ENCODE peak calls at places on chromosomes 1 and 21, in seven cellular contexts. I is PC-9, B is neural crest cell, W is cardiac fibroblast, M is neural progenitor cell, E is IMR-90, T is RWPE1. D is an unnamed sample.

GRCh38 chr21:36627242-36627641 is 71.7 kb upstream of the SIM2 start:
- DNase-seq in I (no peak), B (no peak), W (no peak), M (no peak), E (peak), T (peak), D (no peak)

GRCh38 chr1:205493241-205494085 is 11.0 kb upstream of the CDK18 start:
- DNase-seq in I (peak), B (no peak), W (peak), M (no peak), E (peak), T (peak), D (peak)

GRCh38 chr1:183477986-183478781 is 5.9 kb downstream of the SMG7 start:
- DNase-seq in I (no peak), B (no peak), W (no peak), M (no peak), E (no peak), T (no peak), D (no peak)

GRCh38 chr1:241603626-241604337 is 36.4 kb downstream of the CHML start:
- DNase-seq in I (no peak), B (no peak), W (peak), M (no peak), E (peak), T (no peak), D (no peak)

GRCh38 chr1:152566681-152567080 is at the start of gene LCE3E:
- DNase-seq in I (no peak), B (no peak), W (no peak), M (no peak), E (no peak), T (peak), D (no peak)

GRCh38 chr1:156796340-156797097 is 20.1 kb downstream of the SH2D2A start:
- DNase-seq in I (no peak), B (no peak), W (no peak), M (no peak), E (no peak), T (no peak), D (no peak)

GRCh38 chr1:165235777-165236285 is 120.7 kb downstream of the LMX1A start:
- DNase-seq in I (no peak), B (peak), W (no peak), M (peak), E (no peak), T (no peak), D (peak)

GRCh38 chr21:36524477-36524876 is 44.6 kb upstream of the CLDN14 start:
- DNase-seq in I (no peak), B (no peak), W (no peak), M (no peak), E (no peak), T (no peak), D (no peak)

GRCh38 chr1:110083453-110084225 is 13.2 kb upstream of the ALX3 start:
- DNase-seq in I (no peak), B (no peak), W (no peak), M (peak), E (no peak), T (no peak), D (no peak)

GRCh38 chr1:233482388-233482787 is 131.5 kb upstream of the KCNK1 start:
- DNase-seq in I (no peak), B (no peak), W (no peak), M (no peak), E (no peak), T (no peak), D (no peak)

GRCh38 chr21:33109574-33110339 is 39.8 kb downstream of the OLIG1 start:
- DNase-seq in I (no peak), B (peak), W (no peak), M (peak), E (no peak), T (peak), D (no peak)

GRCh38 chr1:47471163-47471562 is 33.3 kb downstream of the FOXD2 start:
- DNase-seq in I (no peak), B (no peak), W (peak), M (no peak), E (no peak), T (no peak), D (no peak)

GRCh38 chr1:150895618-150896017 is 8.7 kb downstream of the CTXND2 start:
- DNase-seq in I (peak), B (no peak), W (no peak), M (no peak), E (peak), T (peak), D (no peak)

GRCh38 chr1:231240531-231240882 is 505 bp upstream of the GNPAT start:
- DNase-seq in I (peak), B (no peak), W (peak), M (peak), E (peak), T (peak), D (no peak)

GRCh38 chr1:54955359-54955758 is 25.1 kb upstream of the TMEM61 start:
- DNase-seq in I (no peak), B (no peak), W (peak), M (no peak), E (peak), T (peak), D (no peak)

GRCh38 chr1:158930504-158930903 is 848 bp upstream of the PYHIN1 start:
- DNase-seq in I (no peak), B (no peak), W (peak), M (no peak), E (no peak), T (no peak), D (no peak)

GRCh38 chr1:144101397-144102050 is 129.7 kb upstream of the FAM72C start:
- DNase-seq in I (peak), B (peak), W (no peak), M (no peak), E (no peak), T (peak), D (no peak)

GRCh38 chr1:31064685-31065309 is 720 bp downstream of the PUM1 start:
- DNase-seq in I (no peak), B (peak), W (peak), M (no peak), E (peak), T (peak), D (peak)

GRCh38 chr1:57163332-57163731 is 197.5 kb upstream of the C8B start:
- DNase-seq in I (no peak), B (no peak), W (no peak), M (no peak), E (no peak), T (no peak), D (no peak)

GRCh38 chr1:54287176-54287650 is 87.2 kb downstream of the MRPL37 start:
- DNase-seq in I (no peak), B (no peak), W (peak), M (no peak), E (peak), T (peak), D (peak)

GRCh38 chr1:88655685-88656299 is 28.3 kb upstream of the PKN2 start:
- DNase-seq in I (no peak), B (no peak), W (peak), M (peak), E (peak), T (peak), D (no peak)

GRCh38 chr1:23129846-23130245 is 38.8 kb downstream of the LUZP1 start:
- DNase-seq in I (no peak), B (no peak), W (no peak), M (no peak), E (no peak), T (peak), D (no peak)

GRCh38 chr21:39633770-39634181 is 21.0 kb downstream of the B3GALT5 start:
- DNase-seq in I (no peak), B (no peak), W (peak), M (no peak), E (peak), T (peak), D (peak)

GRCh38 chr1:2945821-2946231 is 75.4 kb upstream of the ACTRT2 start:
- DNase-seq in I (no peak), B (no peak), W (no peak), M (no peak), E (no peak), T (no peak), D (no peak)

GRCh38 chr1:207034208-207034607 is 1.7 kb upstream of the C1orf116 start:
- DNase-seq in I (no peak), B (no peak), W (no peak), M (no peak), E (no peak), T (no peak), D (no peak)

GRCh38 chr1:24868016-24868875 is 61.8 kb downstream of the RUNX3 start:
- DNase-seq in I (no peak), B (no peak), W (no peak), M (no peak), E (no peak), T (no peak), D (no peak)

GRCh38 chr1:152168535-152168868 is 9.5 kb upstream of the RPTN start:
- DNase-seq in I (no peak), B (no peak), W (peak), M (no peak), E (no peak), T (no peak), D (no peak)

GRCh38 chr1:99084562-99084961 is 79.9 kb upstream of the PLPPR5 start:
- DNase-seq in I (no peak), B (no peak), W (no peak), M (no peak), E (no peak), T (no peak), D (no peak)

GRCh38 chr21:32757804-32758203 is 13.8 kb downstream of the PAXBP1 start:
- DNase-seq in I (no peak), B (no peak), W (no peak), M (no peak), E (no peak), T (no peak), D (no peak)

GRCh38 chr21:43832648-43833047 is 32.4 kb upstream of the AGPAT3 start:
- DNase-seq in I (no peak), B (no peak), W (no peak), M (no peak), E (no peak), T (no peak), D (no peak)

GRCh38 chr1:154862927-154863701 is 7.0 kb downstream of the KCNN3 start:
- DNase-seq in I (no peak), B (no peak), W (no peak), M (peak), E (no peak), T (no peak), D (no peak)

DNA sequence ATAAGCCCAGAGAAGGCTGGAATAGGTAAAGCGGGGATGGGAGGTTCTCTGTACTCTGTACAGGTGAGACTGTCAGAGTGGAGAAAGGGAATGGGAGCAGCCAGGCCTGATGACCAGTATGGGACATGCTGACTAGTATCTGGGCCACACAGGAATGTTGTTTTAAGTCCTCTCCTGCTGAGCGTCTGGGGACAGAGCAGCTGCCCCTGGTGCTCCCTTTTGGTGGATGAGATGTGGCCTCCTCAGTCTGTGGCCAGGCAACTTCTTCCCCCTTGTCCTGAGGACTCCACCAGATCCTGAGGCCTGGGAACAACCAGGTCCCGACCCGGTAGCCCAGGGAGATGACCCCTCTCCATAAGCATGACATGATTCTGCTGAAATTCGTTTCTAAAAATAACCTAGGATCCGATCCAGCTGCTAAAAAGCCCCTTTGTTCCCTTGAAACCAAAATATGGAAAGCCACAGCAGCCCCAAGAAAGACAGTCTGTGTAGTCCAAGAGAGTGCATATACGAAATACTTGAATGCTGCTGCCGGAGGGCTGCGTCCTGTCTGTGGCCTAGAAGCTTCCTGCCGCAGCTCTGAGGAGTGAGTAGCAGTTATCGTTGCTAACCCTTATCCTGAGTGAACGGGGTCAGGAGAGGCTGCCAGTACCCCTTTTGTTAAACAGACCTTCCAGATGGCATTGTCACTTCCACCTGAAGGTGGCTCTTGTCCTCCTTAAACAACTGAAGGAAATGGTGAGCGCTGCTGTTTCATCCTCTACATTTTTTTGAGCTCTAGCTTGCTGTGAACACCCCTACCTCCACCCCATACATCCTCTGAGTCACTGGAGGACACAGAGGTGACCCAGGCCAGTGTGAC is 47.1 kb downstream of the ATP2B4 start:
- DNase-seq in I (peak), B (peak), W (peak), M (no peak), E (peak), T (peak), D (peak)
- TF ChIP-seq CTCF in I (peak), B (peak), W (peak), M (no peak), E (peak), T (no peak), D (peak)

DNA sequence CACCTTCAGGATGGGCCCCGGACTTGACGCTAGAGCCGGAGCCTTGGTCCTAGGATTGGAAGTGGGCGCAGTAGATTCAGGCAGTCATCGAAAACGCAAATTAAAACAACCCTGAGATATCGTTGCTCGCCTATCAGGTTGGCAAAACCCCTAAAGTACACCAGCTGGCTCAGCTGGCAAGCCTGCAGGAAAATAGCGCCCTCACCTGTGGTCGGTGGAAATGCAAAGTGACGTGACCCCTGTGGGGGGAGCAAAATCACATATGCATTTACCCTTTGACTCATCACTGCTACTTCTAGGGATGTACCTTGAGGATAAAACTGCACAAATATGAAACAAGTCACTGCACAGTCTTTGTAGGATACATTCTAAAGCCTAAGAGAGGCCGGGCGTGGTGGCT is 170.3 kb upstream of the TMEM51 start:
- DNase-seq in I (no peak), B (no peak), W (no peak), M (no peak), E (no peak), T (no peak), D (no peak)
- TF ChIP-seq CTCF in I (no peak), B (no peak), W (no peak), M (peak), E (no peak), T (no peak), D (no peak)

GRCh38 chr1:62436466-62437272 is at the start of gene USP1:
- DNase-seq in I (peak), B (peak), W (peak), M (peak), E (peak), T (peak), D (peak)
- TF ChIP-seq CTCF in I (no peak), B (no peak), W (no peak), M (peak), E (no peak), T (no peak), D (no peak)

GRCh38 chr1:16125483-16125882 is 30.4 kb downstream of the EPHA2 start:
- DNase-seq in I (no peak), B (no peak), W (no peak), M (no peak), E (no peak), T (no peak), D (no peak)

GRCh38 chr1:16126160-16126559 is 29.7 kb downstream of the EPHA2 start:
- DNase-seq in I (no peak), B (no peak), W (no peak), M (no peak), E (no peak), T (no peak), D (no peak)

GRCh38 chr1:16126738-16127515 is 28.9 kb downstream of the EPHA2 start:
- DNase-seq in I (no peak), B (no peak), W (no peak), M (no peak), E (no peak), T (no peak), D (no peak)

GRCh38 chr1:16124377-16125087 is 31.3 kb downstream of the EPHA2 start:
- DNase-seq in I (no peak), B (no peak), W (no peak), M (no peak), E (no peak), T (no peak), D (no peak)

GRCh38 chr1:16125088-16125470 is 30.8 kb downstream of the EPHA2 start:
- DNase-seq in I (no peak), B (no peak), W (no peak), M (no peak), E (no peak), T (no peak), D (no peak)
- TF ChIP-seq CTCF in I (no peak), B (no peak), W (no peak), M (no peak), E (no peak), T (no peak), D (no peak)

GRCh38 chr1:11571906-11572616 is 82.2 kb downstream of the FBXO2 start:
- DNase-seq in I (no peak), B (no peak), W (no peak), M (peak), E (no peak), T (no peak), D (no peak)
- TF ChIP-seq CTCF in I (peak), B (peak), W (peak), M (peak), E (no peak), T (no peak), D (no peak)

GRCh38 chr1:161190962-161191521 is 7.8 kb downstream of the ADAMTS4 start:
- DNase-seq in I (no peak), B (peak), W (no peak), M (no peak), E (no peak), T (no peak), D (no peak)

GRCh38 chr1:161188381-161188780 is 10.5 kb downstream of the ADAMTS4 start:
- DNase-seq in I (no peak), B (no peak), W (no peak), M (no peak), E (no peak), T (no peak), D (no peak)

GRCh38 chr1:161191971-161192370 is 6.9 kb downstream of the ADAMTS4 start:
- DNase-seq in I (no peak), B (no peak), W (no peak), M (no peak), E (no peak), T (no peak), D (no peak)

GRCh38 chr1:161187311-161187710 is 10.0 kb upstream of the B4GALT3 start:
- DNase-seq in I (no peak), B (no peak), W (no peak), M (no peak), E (no peak), T (no peak), D (no peak)

DNA sequence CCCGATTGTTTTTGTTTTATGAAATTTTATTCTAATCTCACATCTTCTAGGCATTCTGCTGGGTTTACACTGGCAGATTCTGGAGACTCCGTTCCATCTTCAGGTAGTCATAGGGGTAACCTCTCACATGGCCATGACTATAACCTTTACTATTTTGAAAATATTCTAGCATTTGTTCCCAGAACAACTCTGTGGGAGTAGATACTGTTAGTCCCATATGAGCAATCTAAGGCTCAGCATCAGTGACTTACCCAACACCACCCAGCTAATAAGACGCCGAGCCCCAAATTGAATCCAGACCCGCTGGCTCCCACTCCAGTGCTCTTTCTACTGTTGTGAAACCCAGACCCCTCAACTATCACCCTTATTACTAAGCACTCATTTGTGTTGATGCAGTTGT is 9.8 kb downstream of the ADAMTS4 start:
- DNase-seq in I (no peak), B (no peak), W (no peak), M (no peak), E (no peak), T (no peak), D (no peak)
- TF ChIP-seq CTCF in I (no peak), B (no peak), W (no peak), M (no peak), E (no peak), T (no peak), D (no peak)

GRCh38 chr1:210413951-210414350 is 85.2 kb downstream of the HHAT start:
- DNase-seq in I (no peak), B (no peak), W (no peak), M (no peak), E (no peak), T (no peak), D (no peak)

GRCh38 chr1:210418863-210419641 is 90.3 kb downstream of the HHAT start:
- DNase-seq in I (no peak), B (no peak), W (no peak), M (peak), E (no peak), T (no peak), D (peak)

GRCh38 chr1:210417881-210418280 is 89.2 kb downstream of the HHAT start:
- DNase-seq in I (no peak), B (no peak), W (no peak), M (no peak), E (no peak), T (no peak), D (no peak)

GRCh38 chr1:210416681-210417080 is 88.0 kb downstream of the HHAT start:
- DNase-seq in I (no peak), B (no peak), W (no peak), M (no peak), E (no peak), T (no peak), D (no peak)

GRCh38 chr1:210416049-210416448 is 87.3 kb downstream of the HHAT start:
- DNase-seq in I (no peak), B (no peak), W (no peak), M (no peak), E (no peak), T (no peak), D (no peak)
- TF ChIP-seq CTCF in I (no peak), B (no peak), W (no peak), M (peak), E (peak), T (no peak), D (no peak)

DNA sequence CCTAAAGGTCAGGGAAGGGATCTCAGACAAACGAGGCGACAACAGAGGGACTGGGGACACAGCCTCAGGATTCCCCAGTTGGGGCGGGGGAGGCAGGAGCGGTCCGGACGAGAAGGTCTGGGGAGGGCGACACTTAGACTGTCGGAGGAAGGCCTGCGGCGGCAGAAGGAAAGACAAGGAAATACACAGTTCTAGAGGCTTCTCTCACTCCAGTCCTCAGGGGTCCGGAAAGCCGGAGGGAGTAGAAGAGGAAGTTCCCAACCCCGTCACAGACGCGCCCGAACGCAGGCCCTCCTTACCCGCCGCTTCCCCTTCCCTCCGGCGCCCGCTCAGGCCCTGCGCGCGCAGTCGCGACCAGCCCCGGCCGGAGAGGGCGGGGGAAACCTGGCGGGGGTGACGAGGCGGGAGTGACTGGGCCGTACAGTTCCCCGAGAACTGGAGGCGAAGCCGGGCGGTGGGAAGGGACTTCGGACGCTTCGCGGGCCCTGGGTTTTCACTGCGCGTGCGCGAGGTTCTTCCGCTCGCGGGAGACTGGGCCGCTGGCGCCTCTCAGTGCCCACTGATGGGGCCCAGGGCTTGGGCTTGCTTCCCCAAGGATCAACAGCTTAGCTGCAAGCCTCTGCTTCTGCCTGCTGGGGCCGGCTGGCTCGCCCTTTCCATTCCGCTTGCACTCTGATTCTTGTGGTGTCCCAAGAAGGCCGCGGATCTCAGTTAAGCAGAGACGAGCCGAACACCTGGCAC is at the start of gene IPP:
- DNase-seq in I (peak), B (peak), W (peak), M (peak), E (peak), T (peak), D (peak)
- TF ChIP-seq CTCF in I (no peak), B (peak), W (peak), M (no peak), E (peak), T (no peak), D (no peak)